ENCODE peak calls at places on chromosomes 2 and 18, in five cellular contexts. O, E, M, D and I are unnamed samples.

GRCh38 chr2:133975676-133976428 is 278.0 kb upstream of the MGAT5 start:
- DNase-seq in M (no peak), D (no peak), O (no peak), E (no peak), I (peak)

GRCh38 chr2:236863729-236864126 is 222.0 kb upstream of the COPS8 start:
- DNase-seq in D (no peak), O (no peak), E (no peak), M (no peak), I (no peak)

GRCh38 chr2:46336560-46336959 is 39.4 kb downstream of the EPAS1 start:
- DNase-seq in D (no peak), O (no peak), M (no peak), E (no peak), I (no peak)

GRCh38 chr2:237627463-237628321 is at the start of gene LRRFIP1:
- DNase-seq in E (no peak), D (no peak), M (peak), O (peak), I (peak)

GRCh38 chr2:191748528-191749180 is 70.7 kb downstream of the NABP1 start:
- DNase-seq in E (peak), D (no peak), O (no peak), M (no peak), I (no peak)

GRCh38 chr2:3631161-3631850 is 26.7 kb upstream of the ALLC start:
- DNase-seq in M (no peak), D (no peak), E (no peak), O (no peak), I (no peak)

GRCh38 chr2:204705243-204705971 is 160.1 kb downstream of the PARD3B start:
- DNase-seq in E (no peak), M (no peak), D (no peak), O (no peak), I (no peak)

GRCh38 chr18:13377496-13377895 is 158.9 kb downstream of the LDLRAD4 start:
- DNase-seq in O (no peak), E (no peak), M (no peak), D (no peak), I (no peak)

GRCh38 chr2:171431677-171432167 is 2.1 kb downstream of the METTL8 start:
- DNase-seq in E (no peak), M (peak), O (no peak), D (no peak), I (no peak)

GRCh38 chr2:111117666-111118454 is 2.9 kb upstream of the BCL2L11 start:
- DNase-seq in D (peak), O (peak), M (peak), E (no peak), I (no peak)

GRCh38 chr2:146143971-146144370 is 1624.1 kb upstream of the ZEB2 start:
- DNase-seq in D (no peak), M (no peak), E (no peak), O (no peak), I (no peak)

GRCh38 chr18:48859311-48860275 is 91.2 kb downstream of the SMAD7 start:
- DNase-seq in E (no peak), D (no peak), M (peak), O (no peak), I (no peak)

GRCh38 chr18:13834501-13835015 is 10.6 kb downstream of the MC5R start:
- DNase-seq in O (no peak), D (no peak), E (no peak), M (no peak), I (no peak)

GRCh38 chr2:65522922-65523321 is 90.5 kb upstream of the SPRED2 start:
- DNase-seq in O (no peak), E (no peak), D (no peak), M (no peak), I (no peak)

GRCh38 chr2:181552808-181553207 is 95.6 kb downstream of the ITGA4 start:
- DNase-seq in O (no peak), M (no peak), D (no peak), E (no peak), I (no peak)

GRCh38 chr2:152573168-152573567 is 144.1 kb downstream of the PRPF40A start:
- DNase-seq in E (peak), M (no peak), D (no peak), O (no peak), I (peak)

GRCh38 chr18:60870261-60870966 is 462.8 kb upstream of the CDH20 start:
- DNase-seq in E (no peak), D (no peak), O (no peak), M (no peak), I (no peak)

GRCh38 chr2:162928356-162928755 is 89.8 kb upstream of the KCNH7 start:
- DNase-seq in M (no peak), E (no peak), D (no peak), O (no peak), I (no peak)

GRCh38 chr2:61959381-61960293 is 54.2 kb downstream of the COMMD1 start:
- DNase-seq in O (peak), M (no peak), E (no peak), D (no peak), I (no peak)

GRCh38 chr2:229571243-229571642 is 143.1 kb downstream of the DNER start:
- DNase-seq in M (no peak), O (no peak), D (no peak), E (no peak), I (no peak)

GRCh38 chr18:67726882-67727281 is 210.4 kb upstream of the DSEL start:
- DNase-seq in D (no peak), E (no peak), O (no peak), M (no peak), I (no peak)

GRCh38 chr18:57666818-57667497 is 45.3 kb upstream of the NARS1 start:
- DNase-seq in D (no peak), M (no peak), E (no peak), O (no peak), I (no peak)

GRCh38 chr2:236170678-236171212 is 2.6 kb upstream of the GBX2 start:
- DNase-seq in E (no peak), D (no peak), O (no peak), M (no peak), I (no peak)

GRCh38 chr2:106107509-106108131 is 86.5 kb downstream of the UXS1 start:
- DNase-seq in O (no peak), M (no peak), E (no peak), D (no peak), I (no peak)

GRCh38 chr2:112187805-112188596 is 49.8 kb downstream of the FBLN7 start:
- DNase-seq in M (no peak), E (no peak), O (peak), D (no peak), I (peak)

GRCh38 chr18:37294951-37295350 is 270.6 kb downstream of the CELF4 start:
- DNase-seq in O (peak), D (no peak), E (no peak), M (no peak), I (no peak)

GRCh38 chr18:25921677-25922421 is 168.6 kb downstream of the SS18 start:
- DNase-seq in E (peak), D (no peak), M (no peak), O (peak), I (peak)

GRCh38 chr2:110099471-110100225 is 16.0 kb downstream of the MALL start:
- DNase-seq in O (no peak), D (no peak), E (no peak), M (no peak), I (no peak)

GRCh38 chr2:3666613-3666975 is 8.6 kb downstream of the ALLC start:
- DNase-seq in O (no peak), M (no peak), D (no peak), E (no peak), I (no peak)

GRCh38 chr2:19046986-19047780 is 311.2 kb downstream of the OSR1 start:
- DNase-seq in O (no peak), E (peak), D (no peak), M (no peak), I (no peak)

GRCh38 chr2:159155315-159155714 is 131.2 kb downstream of the WDSUB1 start:
- DNase-seq in E (no peak), O (peak), D (peak), M (no peak), I (no peak)
- TF ChIP-seq POLR2AphosphoS5 in E (no peak), O (no peak), D (no peak), M (peak), I (no peak)

DNA sequence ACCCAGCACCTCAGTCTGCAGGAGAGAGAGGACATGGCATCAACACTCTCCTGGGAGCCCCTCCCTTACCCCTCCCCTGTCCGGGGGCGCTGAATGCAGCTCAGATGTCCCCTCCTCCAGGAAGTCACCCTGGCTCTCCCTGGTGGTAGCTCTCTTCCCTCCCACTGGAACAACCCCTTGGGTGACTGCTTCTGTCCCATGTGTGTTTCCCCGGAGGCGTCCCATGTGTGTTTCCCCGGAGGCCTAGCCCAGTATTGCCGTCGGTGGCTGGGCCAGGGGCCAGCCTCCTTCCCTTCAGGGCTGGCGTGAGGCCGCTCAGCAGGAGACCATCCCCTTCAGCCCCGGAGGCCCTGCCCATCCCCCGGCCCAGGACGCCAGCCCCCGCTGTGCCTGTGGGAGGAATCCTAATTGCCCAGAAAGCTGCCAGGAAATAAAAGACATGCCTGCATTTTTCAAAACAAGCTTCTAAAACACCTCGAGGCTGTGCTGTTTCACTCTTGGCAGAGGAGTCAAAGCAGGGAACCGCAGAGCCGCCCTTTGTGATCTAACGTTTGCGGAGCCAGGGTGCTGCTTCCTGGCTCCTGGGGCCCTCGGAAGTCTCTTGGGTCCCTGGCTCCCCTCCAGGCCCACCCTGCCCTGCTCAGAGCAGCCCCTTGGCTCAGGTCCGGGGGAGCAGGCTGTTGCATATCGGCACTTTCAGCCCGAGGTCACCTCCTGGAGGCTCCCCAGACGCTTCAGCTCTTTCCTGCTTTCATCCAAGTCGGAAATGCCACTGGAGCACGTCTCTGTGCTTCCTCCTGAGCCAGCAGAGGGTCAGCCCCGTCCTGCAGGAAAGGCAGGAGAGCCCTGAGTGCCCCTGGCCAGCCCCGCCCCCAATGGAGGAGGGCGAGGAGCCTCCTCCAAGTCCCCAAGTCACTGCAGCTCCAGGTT is 11.4 kb downstream of the SNED1 start:
- DNase-seq in O (no peak), M (peak), E (no peak), D (peak), I (peak)
- TF ChIP-seq POLR2AphosphoS5 in O (no peak), M (peak), E (no peak), D (no peak), I (no peak)

GRCh38 chr18:12279781-12280531 is 25.8 kb downstream of the CIDEA start:
- DNase-seq in O (no peak), E (no peak), M (no peak), D (no peak), I (no peak)
- TF ChIP-seq POLR2AphosphoS5 in O (no peak), E (no peak), M (no peak), D (no peak), I (no peak)

GRCh38 chr2:227817940-227818568 is 4.4 kb downstream of the CCL20 start:
- DNase-seq in E (peak), O (peak), D (peak), M (no peak), I (no peak)
- TF ChIP-seq POLR2AphosphoS5 in E (no peak), O (peak), D (no peak), M (peak), I (no peak)

GRCh38 chr2:8593239-8593638 is 88.6 kb upstream of the ID2 start:
- DNase-seq in M (no peak), D (no peak), E (no peak), O (no peak), I (no peak)
- TF ChIP-seq POLR2AphosphoS5 in M (no peak), D (no peak), E (no peak), O (no peak), I (no peak)